ENCODE peak calls at places on chromosomes 13 and 19, in four cellular contexts. M is upper lobe of left lung, U is caudate nucleus, H is breast epithelium. Y is an unnamed sample.

GRCh38 chr13:36493046-36493445 is 60.8 kb downstream of the CCNA1 start:
- DNase-seq in M (no peak), U (no peak), H (no peak), Y (no peak)

GRCh38 chr13:109412232-109412935 is 374.0 kb downstream of the IRS2 start:
- DNase-seq in M (peak), U (peak), H (no peak), Y (no peak)

GRCh38 chr19:5154129-5154798 is 185.4 kb downstream of the KDM4B start:
- DNase-seq in M (peak), U (no peak), H (no peak), Y (no peak)

GRCh38 chr19:29292146-29292545 is 79.2 kb upstream of the UQCRFS1 start:
- DNase-seq in M (no peak), U (no peak), H (no peak), Y (peak)

GRCh38 chr13:68523838-68524424 is 1293.8 kb upstream of the PCDH9 start:
- DNase-seq in M (peak), U (no peak), H (no peak), Y (no peak)

GRCh38 chr19:54724142-54724541 is at the start of gene KIR3DL3:
- DNase-seq in M (peak), U (no peak), H (no peak), Y (no peak)

GRCh38 chr19:50435627-50436026 is 2.9 kb downstream of the MYBPC2 start:
- DNase-seq in M (no peak), U (no peak), H (no peak), Y (no peak)

GRCh38 chr13:47039106-47039505 is 142.3 kb upstream of the HTR2A start:
- DNase-seq in M (no peak), U (no peak), H (no peak), Y (no peak)

GRCh38 chr13:57630661-57631606 is 610 bp upstream of the PCDH17 start:
- DNase-seq in M (peak), U (peak), H (no peak), Y (no peak)

GRCh38 chr13:44230736-44231135 is 142.9 kb upstream of the SERP2 start:
- DNase-seq in M (no peak), U (no peak), H (no peak), Y (no peak)

GRCh38 chr13:33524086-33524485 is 238.5 kb upstream of the STARD13 start:
- DNase-seq in M (no peak), U (no peak), H (no peak), Y (no peak)

GRCh38 chr19:35766571-35767104 is 8.7 kb downstream of the PROSER3 start:
- DNase-seq in M (no peak), U (no peak), H (no peak), Y (no peak)

GRCh38 chr13:75745387-75745786 is 109.3 kb downstream of the LMO7 start:
- DNase-seq in M (no peak), U (no peak), H (no peak), Y (no peak)

GRCh38 chr19:19662866-19663291 is 597 bp downstream of the ATP13A1 start:
- DNase-seq in M (no peak), U (no peak), H (no peak), Y (peak)

GRCh38 chr13:91719033-91719432 is 320.6 kb downstream of the GPC5 start:
- DNase-seq in M (no peak), U (no peak), H (no peak), Y (no peak)

GRCh38 chr19:6238643-6239281 is 41.0 kb downstream of the MLLT1 start:
- DNase-seq in M (peak), U (peak), H (no peak), Y (no peak)

GRCh38 chr19:1076951-1077350 is 10.0 kb downstream of the ARHGAP45 start:
- DNase-seq in M (peak), U (peak), H (no peak), Y (no peak)

GRCh38 chr13:49265822-49266221 is 18.1 kb downstream of the CDADC1 start:
- DNase-seq in M (no peak), U (no peak), H (no peak), Y (no peak)

GRCh38 chr13:99174533-99175100 is 26.0 kb upstream of the UBAC2 start:
- DNase-seq in M (no peak), U (no peak), H (no peak), Y (no peak)

GRCh38 chr19:9673912-9674668 is 810 bp downstream of the ZNF562 start:
- DNase-seq in M (no peak), U (no peak), H (no peak), Y (no peak)

GRCh38 chr13:52405369-52405766 is 604 bp downstream of the THSD1 start:
- DNase-seq in M (no peak), U (no peak), H (no peak), Y (no peak)

GRCh38 chr13:42047561-42048322 is 706 bp upstream of the DGKH start:
- DNase-seq in M (peak), U (peak), H (peak), Y (peak)

GRCh38 chr13:37914781-37915391 is 45.3 kb upstream of the TRPC4 start:
- DNase-seq in M (no peak), U (no peak), H (no peak), Y (no peak)

GRCh38 chr13:32881074-32881791 is 135.0 kb upstream of the KL start:
- DNase-seq in M (no peak), U (no peak), H (no peak), Y (no peak)

GRCh38 chr13:73702419-73703071 is 431.7 kb downstream of the KLF12 start:
- DNase-seq in M (no peak), U (no peak), H (no peak), Y (no peak)

GRCh38 chr19:56637976-56638555 is 4.9 kb upstream of the SMIM17 start:
- DNase-seq in M (no peak), U (peak), H (peak), Y (no peak)

GRCh38 chr13:80441968-80442367 is 101.0 kb upstream of the SPRY2 start:
- DNase-seq in M (no peak), U (no peak), H (no peak), Y (no peak)

GRCh38 chr13:109146912-109147624 is 517.7 kb downstream of the MYO16 start:
- DNase-seq in M (no peak), U (no peak), H (no peak), Y (no peak)

GRCh38 chr13:25652764-25653163 is 281.0 kb downstream of the ATP8A2 start:
- DNase-seq in M (no peak), U (no peak), H (no peak), Y (no peak)

GRCh38 chr19:31676271-31677004 is 327.2 kb upstream of the TSHZ3 start:
- DNase-seq in M (no peak), U (no peak), H (no peak), Y (no peak)

GRCh38 chr19:49391581-49392399 is 3.7 kb downstream of the KASH5 start:
- DNase-seq in M (no peak), U (peak), H (peak), Y (peak)

GRCh38 chr19:57382806-57383488 is 6.7 kb upstream of the ZNF548 start:
- DNase-seq in M (no peak), U (no peak), H (no peak), Y (no peak)

GRCh38 chr13:96575423-96576320 is 418.6 kb downstream of the OXGR1 start:
- DNase-seq in M (no peak), U (no peak), H (no peak), Y (peak)

GRCh38 chr13:49828452-49828851 is 36.0 kb upstream of the KPNA3 start:
- DNase-seq in M (no peak), U (no peak), H (no peak), Y (no peak)

DNA sequence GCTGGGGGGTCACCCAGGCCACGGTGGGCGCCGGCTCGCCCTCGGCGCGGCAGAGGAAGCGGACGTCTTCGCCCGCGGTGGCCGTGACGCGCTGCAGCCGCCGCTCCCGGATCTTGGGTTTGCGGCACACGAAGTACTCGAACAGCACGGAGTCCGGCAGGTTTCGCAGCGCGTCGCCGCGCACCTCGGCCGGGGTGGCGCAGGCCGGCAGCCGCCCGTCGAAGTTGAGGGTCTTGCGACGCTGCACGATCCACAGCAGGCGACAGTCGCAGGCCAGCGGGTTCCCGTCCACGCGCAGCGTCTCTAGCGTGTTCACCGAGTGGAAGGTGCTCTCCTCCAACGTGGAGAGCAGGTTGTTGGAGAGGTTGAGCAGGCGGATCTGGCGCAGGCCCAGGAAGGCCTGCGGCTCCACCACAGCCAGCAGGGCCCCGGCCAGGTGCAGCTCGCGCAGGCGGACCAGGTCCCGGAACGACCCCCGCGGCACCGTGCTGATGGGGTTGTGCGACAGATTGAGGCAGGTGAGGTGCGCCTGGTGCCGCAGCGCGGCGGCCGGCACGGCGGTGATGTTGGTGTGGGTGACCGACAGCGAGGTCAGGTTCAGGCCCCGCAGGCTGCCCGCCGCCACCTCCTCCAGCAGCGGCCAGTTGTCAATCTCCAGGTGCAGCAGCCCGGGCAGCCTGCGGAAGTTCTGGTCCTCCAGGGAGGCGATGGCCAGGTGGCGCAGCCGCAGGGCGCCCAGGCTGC is 8.6 kb upstream of the PEAK3 start:
- DNase-seq in M (peak), U (no peak), H (no peak), Y (no peak)
- H3K27ac ChIP-seq in M (peak), U (no peak), H (no peak), Y (peak)

GRCh38 chr19:45323671-45324081 is 1.0 kb upstream of the CKM start:
- DNase-seq in M (no peak), U (no peak), H (no peak), Y (no peak)
- H3K27ac ChIP-seq in M (no peak), U (no peak), H (no peak), Y (no peak)

DNA sequence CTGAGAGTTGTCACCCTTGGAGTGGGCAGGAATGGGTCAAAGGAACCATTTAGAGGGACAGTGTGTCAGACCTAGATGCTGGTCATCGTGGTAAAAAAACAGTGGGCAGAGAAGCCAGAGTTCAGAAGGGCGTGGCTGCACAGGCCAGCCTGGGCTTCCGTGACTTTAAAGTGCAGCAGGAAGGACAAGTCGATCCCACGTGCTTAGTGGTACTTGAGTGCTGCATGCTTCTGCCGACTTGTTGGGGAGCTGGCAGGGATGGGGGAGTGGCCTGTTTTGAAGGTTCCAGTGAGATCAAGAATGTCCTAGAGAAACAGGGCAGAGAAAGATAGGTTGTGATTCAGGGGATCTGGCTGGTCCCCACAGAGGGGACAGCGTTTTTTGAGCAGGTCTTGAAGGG is 17.0 kb downstream of the LYL1 start:
- DNase-seq in M (no peak), U (no peak), H (no peak), Y (no peak)
- H3K27ac ChIP-seq in M (peak), U (peak), H (peak), Y (peak)

GRCh38 chr13:27696731-27697130 is 75.0 kb downstream of the POLR1D start:
- DNase-seq in M (no peak), U (no peak), H (no peak), Y (no peak)
- H3K27ac ChIP-seq in M (no peak), U (no peak), H (no peak), Y (no peak)

GRCh38 chr13:28558126-28558525 is 63.2 kb upstream of the FLT1 start:
- DNase-seq in M (no peak), U (no peak), H (no peak), Y (no peak)
- H3K27ac ChIP-seq in M (no peak), U (no peak), H (peak), Y (no peak)

GRCh38 chr13:113635048-113635420 is 23.0 kb downstream of the ATP4B start:
- DNase-seq in M (no peak), U (no peak), H (peak), Y (peak)
- H3K27ac ChIP-seq in M (no peak), U (no peak), H (no peak), Y (no peak)

DNA sequence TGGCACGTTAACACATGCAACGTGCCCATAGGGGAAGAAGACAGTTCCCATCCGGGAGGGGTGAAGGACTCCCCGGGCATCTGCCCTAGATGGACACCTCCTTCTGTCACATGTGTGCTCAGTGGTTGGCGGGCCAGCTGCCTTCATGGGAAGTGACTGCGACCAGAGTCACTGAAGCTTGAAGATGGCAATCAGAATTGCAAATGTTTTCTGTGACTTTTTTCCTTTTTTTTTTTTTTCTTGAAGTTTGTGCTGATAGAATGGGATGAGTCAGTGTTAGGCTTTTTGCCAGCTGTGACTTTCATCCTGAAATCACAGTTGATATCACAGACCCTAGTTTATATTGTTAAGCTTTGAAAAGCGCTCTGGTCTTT is 109.2 kb upstream of the MCF2L start:
- DNase-seq in M (no peak), U (no peak), H (no peak), Y (no peak)
- H3K27ac ChIP-seq in M (no peak), U (peak), H (no peak), Y (no peak)

DNA sequence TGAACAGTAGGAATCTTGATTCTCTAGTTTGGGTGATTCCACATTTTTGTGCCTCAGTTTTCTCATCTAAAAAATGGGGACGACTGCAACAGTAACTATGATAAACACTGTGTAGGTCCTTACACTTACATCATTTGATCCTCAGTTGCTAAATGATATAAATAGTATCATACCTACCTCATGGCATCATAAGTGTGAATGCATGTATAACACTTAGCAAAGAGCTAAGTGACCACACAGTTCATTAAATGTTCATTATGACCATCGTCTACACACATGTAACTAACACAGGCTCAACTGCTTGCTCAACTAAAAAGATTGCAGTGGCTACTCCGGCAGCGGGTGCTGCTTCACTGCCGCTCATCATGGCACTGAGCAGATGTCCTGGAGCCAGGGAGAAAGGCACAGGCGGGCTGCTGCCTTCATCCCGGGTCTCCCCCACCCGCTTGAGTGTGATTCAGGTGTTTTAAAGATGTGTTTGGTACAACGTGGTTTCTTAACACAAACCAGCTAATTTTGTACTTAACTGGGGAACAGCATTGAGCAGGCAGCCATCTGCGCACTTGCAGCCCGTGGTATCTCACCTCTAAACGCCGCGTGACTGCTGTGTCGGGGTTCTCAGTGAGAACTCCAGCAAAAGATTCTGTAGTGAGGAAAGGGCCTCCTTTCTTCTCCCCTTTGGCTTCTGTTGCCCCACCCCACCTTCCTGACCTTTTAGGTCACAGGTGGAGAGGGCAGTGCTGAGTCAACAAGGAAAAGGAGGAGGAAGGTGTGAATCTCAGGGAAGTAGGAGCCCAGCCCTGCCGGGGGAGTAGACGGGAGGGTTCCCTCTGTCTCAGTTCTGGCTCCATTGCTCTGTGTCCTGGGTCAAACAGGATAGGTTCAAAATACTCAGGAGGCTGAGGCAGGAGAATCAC is 11.7 kb upstream of the ACTN4 start:
- DNase-seq in M (no peak), U (no peak), H (no peak), Y (no peak)
- H3K27ac ChIP-seq in M (peak), U (no peak), H (no peak), Y (peak)